ENCODE peak calls at places on chromosomes 6 and 20, in seven cellular contexts. One of them, this sample, is unnamed.

GRCh38 chr20:13809855-13810254 is 25.0 kb downstream of the NDUFAF5 start:
- DNase-seq in H9: no peak
- DNase-seq in H1: no peak
- DNase-seq in neuronal stem cell: no peak
- DNase-seq in IMR-90: no peak
- DNase-seq in trophoblast cell: no peak
- DNase-seq in mesenchymal stem cell: no peak
- DNase-seq in this sample: no peak

GRCh38 chr6:131510094-131510493 is 62.9 kb upstream of the ARG1 start:
- DNase-seq in H9: peak
- DNase-seq in H1: no peak
- DNase-seq in neuronal stem cell: no peak
- DNase-seq in IMR-90: no peak
- DNase-seq in trophoblast cell: no peak
- DNase-seq in mesenchymal stem cell: no peak
- DNase-seq in this sample: peak

GRCh38 chr20:50224553-50225255 is 34.1 kb downstream of the CEBPB start:
- DNase-seq in H9: no peak
- DNase-seq in H1: no peak
- DNase-seq in neuronal stem cell: no peak
- DNase-seq in IMR-90: peak
- DNase-seq in trophoblast cell: peak
- DNase-seq in mesenchymal stem cell: peak
- DNase-seq in this sample: peak

GRCh38 chr6:28737750-28738395 is 185.9 kb downstream of the TRIM27 start:
- DNase-seq in H9: peak
- DNase-seq in H1: no peak
- DNase-seq in neuronal stem cell: no peak
- DNase-seq in IMR-90: no peak
- DNase-seq in trophoblast cell: peak
- DNase-seq in mesenchymal stem cell: no peak
- DNase-seq in this sample: peak

GRCh38 chr20:18628330-18628941 is 40.6 kb downstream of the DTD1 start:
- DNase-seq in H9: peak
- DNase-seq in H1: peak
- DNase-seq in neuronal stem cell: no peak
- DNase-seq in IMR-90: no peak
- DNase-seq in trophoblast cell: peak
- DNase-seq in mesenchymal stem cell: no peak
- DNase-seq in this sample: peak

GRCh38 chr6:121811106-121811505 is 375.7 kb downstream of the GJA1 start:
- DNase-seq in H9: no peak
- DNase-seq in H1: no peak
- DNase-seq in neuronal stem cell: peak
- DNase-seq in IMR-90: no peak
- DNase-seq in trophoblast cell: no peak
- DNase-seq in mesenchymal stem cell: no peak
- DNase-seq in this sample: no peak

GRCh38 chr20:36214684-36215256 is 21.5 kb upstream of the AAR2 start:
- DNase-seq in H9: peak
- DNase-seq in H1: no peak
- DNase-seq in neuronal stem cell: no peak
- DNase-seq in IMR-90: peak
- DNase-seq in trophoblast cell: no peak
- DNase-seq in mesenchymal stem cell: peak
- DNase-seq in this sample: peak

GRCh38 chr20:36062799-36063198 is 91.7 kb upstream of the EPB41L1 start:
- DNase-seq in H9: no peak
- DNase-seq in H1: no peak
- DNase-seq in neuronal stem cell: no peak
- DNase-seq in IMR-90: no peak
- DNase-seq in trophoblast cell: peak
- DNase-seq in mesenchymal stem cell: peak
- DNase-seq in this sample: no peak

GRCh38 chr6:81487489-81487888 is 265.0 kb downstream of the TENT5A start:
- DNase-seq in H9: no peak
- DNase-seq in H1: no peak
- DNase-seq in neuronal stem cell: no peak
- DNase-seq in IMR-90: peak
- DNase-seq in trophoblast cell: no peak
- DNase-seq in mesenchymal stem cell: no peak
- DNase-seq in this sample: peak

GRCh38 chr20:44358776-44359175 is 3.3 kb downstream of the HNF4A start:
- DNase-seq in H9: no peak
- DNase-seq in H1: no peak
- DNase-seq in neuronal stem cell: no peak
- DNase-seq in IMR-90: no peak
- DNase-seq in trophoblast cell: no peak
- DNase-seq in mesenchymal stem cell: no peak
- DNase-seq in this sample: no peak

GRCh38 chr6:169112483-169113320 is 140.9 kb downstream of the THBS2 start:
- DNase-seq in H9: peak
- DNase-seq in H1: no peak
- DNase-seq in neuronal stem cell: no peak
- DNase-seq in IMR-90: no peak
- DNase-seq in trophoblast cell: no peak
- DNase-seq in mesenchymal stem cell: no peak
- DNase-seq in this sample: peak

GRCh38 chr20:47055699-47056369 is 161.2 kb downstream of the EYA2 start:
- DNase-seq in H9: no peak
- DNase-seq in H1: no peak
- DNase-seq in neuronal stem cell: no peak
- DNase-seq in IMR-90: peak
- DNase-seq in trophoblast cell: no peak
- DNase-seq in mesenchymal stem cell: no peak
- DNase-seq in this sample: no peak

GRCh38 chr20:30503992-30504570 is 753.4 kb upstream of the DEFB115 start:
- DNase-seq in H9: no peak
- DNase-seq in H1: no peak
- DNase-seq in neuronal stem cell: no peak
- DNase-seq in IMR-90: no peak
- DNase-seq in trophoblast cell: no peak
- DNase-seq in mesenchymal stem cell: no peak
- DNase-seq in this sample: no peak

GRCh38 chr6:162050579-162050978 is 677.0 kb downstream of the PRKN start:
- DNase-seq in H9: no peak
- DNase-seq in H1: no peak
- DNase-seq in neuronal stem cell: no peak
- DNase-seq in IMR-90: no peak
- DNase-seq in trophoblast cell: no peak
- DNase-seq in mesenchymal stem cell: no peak
- DNase-seq in this sample: no peak

GRCh38 chr6:125910518-125910917 is 46.1 kb upstream of the HINT3 start:
- DNase-seq in H9: no peak
- DNase-seq in H1: no peak
- DNase-seq in neuronal stem cell: no peak
- DNase-seq in IMR-90: peak
- DNase-seq in trophoblast cell: no peak
- DNase-seq in mesenchymal stem cell: peak
- DNase-seq in this sample: no peak

GRCh38 chr6:44512868-44513641 is 125.5 kb downstream of the CDC5L start:
- DNase-seq in H9: peak
- DNase-seq in H1: peak
- DNase-seq in neuronal stem cell: no peak
- DNase-seq in IMR-90: no peak
- DNase-seq in trophoblast cell: no peak
- DNase-seq in mesenchymal stem cell: no peak
- DNase-seq in this sample: no peak

GRCh38 chr20:6818033-6818808 is 50.7 kb downstream of the BMP2 start:
- DNase-seq in H9: peak
- DNase-seq in H1: no peak
- DNase-seq in neuronal stem cell: no peak
- DNase-seq in IMR-90: no peak
- DNase-seq in trophoblast cell: no peak
- DNase-seq in mesenchymal stem cell: no peak
- DNase-seq in this sample: peak

GRCh38 chr20:54476336-54476928 is 1.0 kb downstream of the DOK5 start:
- DNase-seq in H9: no peak
- DNase-seq in H1: no peak
- DNase-seq in neuronal stem cell: no peak
- DNase-seq in IMR-90: no peak
- DNase-seq in trophoblast cell: no peak
- DNase-seq in mesenchymal stem cell: no peak
- DNase-seq in this sample: peak

GRCh38 chr20:40584128-40584819 is 104.8 kb downstream of the MAFB start:
- DNase-seq in H9: no peak
- DNase-seq in H1: no peak
- DNase-seq in neuronal stem cell: no peak
- DNase-seq in IMR-90: no peak
- DNase-seq in trophoblast cell: no peak
- DNase-seq in mesenchymal stem cell: no peak
- DNase-seq in this sample: peak

GRCh38 chr20:18005990-18006364 is 37.2 kb downstream of the MGME1 start:
- DNase-seq in H9: no peak
- DNase-seq in H1: no peak
- DNase-seq in neuronal stem cell: no peak
- DNase-seq in IMR-90: no peak
- DNase-seq in trophoblast cell: no peak
- DNase-seq in mesenchymal stem cell: peak
- DNase-seq in this sample: no peak

GRCh38 chr6:31907158-31907813 is 5.4 kb upstream of the ZBTB12 start:
- DNase-seq in H9: no peak
- DNase-seq in H1: no peak
- DNase-seq in neuronal stem cell: no peak
- DNase-seq in IMR-90: peak
- DNase-seq in trophoblast cell: no peak
- DNase-seq in mesenchymal stem cell: peak
- DNase-seq in this sample: no peak

GRCh38 chr20:53208110-53208908 is 236.2 kb downstream of the TSHZ2 start:
- DNase-seq in H9: peak
- DNase-seq in H1: peak
- DNase-seq in neuronal stem cell: peak
- DNase-seq in IMR-90: no peak
- DNase-seq in trophoblast cell: no peak
- DNase-seq in mesenchymal stem cell: no peak
- DNase-seq in this sample: peak

GRCh38 chr6:64217721-64218603 is 582.4 kb downstream of the PHF3 start:
- DNase-seq in H9: no peak
- DNase-seq in H1: no peak
- DNase-seq in neuronal stem cell: no peak
- DNase-seq in IMR-90: peak
- DNase-seq in trophoblast cell: no peak
- DNase-seq in mesenchymal stem cell: peak
- DNase-seq in this sample: peak

GRCh38 chr20:10863337-10864060 is 189.7 kb upstream of the JAG1 start:
- DNase-seq in H9: no peak
- DNase-seq in H1: no peak
- DNase-seq in neuronal stem cell: no peak
- DNase-seq in IMR-90: peak
- DNase-seq in trophoblast cell: no peak
- DNase-seq in mesenchymal stem cell: peak
- DNase-seq in this sample: peak

GRCh38 chr20:61678437-61678836 is 387.2 kb downstream of the TAF4 start:
- DNase-seq in H9: no peak
- DNase-seq in H1: no peak
- DNase-seq in neuronal stem cell: no peak
- DNase-seq in IMR-90: no peak
- DNase-seq in trophoblast cell: no peak
- DNase-seq in mesenchymal stem cell: no peak
- DNase-seq in this sample: no peak

GRCh38 chr20:35979528-35979927 is 11.1 kb downstream of the CNBD2 start:
- DNase-seq in H9: no peak
- DNase-seq in H1: no peak
- DNase-seq in neuronal stem cell: no peak
- DNase-seq in IMR-90: no peak
- DNase-seq in trophoblast cell: no peak
- DNase-seq in mesenchymal stem cell: no peak
- DNase-seq in this sample: no peak

GRCh38 chr6:110239516-110240265 is 59.5 kb downstream of the CDC40 start:
- DNase-seq in H9: no peak
- DNase-seq in H1: no peak
- DNase-seq in neuronal stem cell: peak
- DNase-seq in IMR-90: no peak
- DNase-seq in trophoblast cell: no peak
- DNase-seq in mesenchymal stem cell: no peak
- DNase-seq in this sample: no peak

GRCh38 chr6:18501313-18502013 is 114.3 kb downstream of the RNF144B start:
- DNase-seq in H9: no peak
- DNase-seq in H1: no peak
- DNase-seq in neuronal stem cell: no peak
- DNase-seq in IMR-90: peak
- DNase-seq in trophoblast cell: peak
- DNase-seq in mesenchymal stem cell: peak
- DNase-seq in this sample: no peak

GRCh38 chr6:41162687-41163418 is at the start of gene TREM2:
- DNase-seq in H9: no peak
- DNase-seq in H1: peak
- DNase-seq in neuronal stem cell: no peak
- DNase-seq in IMR-90: no peak
- DNase-seq in trophoblast cell: no peak
- DNase-seq in mesenchymal stem cell: no peak
- DNase-seq in this sample: no peak
- H3K23ac ChIP-seq in H9: no peak
- H3K23ac ChIP-seq in H1: no peak
- H3K23ac ChIP-seq in neuronal stem cell: no peak
- H3K23ac ChIP-seq in IMR-90: no peak
- H3K23ac ChIP-seq in trophoblast cell: no peak
- H3K23ac ChIP-seq in mesenchymal stem cell: no peak
- H3K23ac ChIP-seq in this sample: no peak

DNA sequence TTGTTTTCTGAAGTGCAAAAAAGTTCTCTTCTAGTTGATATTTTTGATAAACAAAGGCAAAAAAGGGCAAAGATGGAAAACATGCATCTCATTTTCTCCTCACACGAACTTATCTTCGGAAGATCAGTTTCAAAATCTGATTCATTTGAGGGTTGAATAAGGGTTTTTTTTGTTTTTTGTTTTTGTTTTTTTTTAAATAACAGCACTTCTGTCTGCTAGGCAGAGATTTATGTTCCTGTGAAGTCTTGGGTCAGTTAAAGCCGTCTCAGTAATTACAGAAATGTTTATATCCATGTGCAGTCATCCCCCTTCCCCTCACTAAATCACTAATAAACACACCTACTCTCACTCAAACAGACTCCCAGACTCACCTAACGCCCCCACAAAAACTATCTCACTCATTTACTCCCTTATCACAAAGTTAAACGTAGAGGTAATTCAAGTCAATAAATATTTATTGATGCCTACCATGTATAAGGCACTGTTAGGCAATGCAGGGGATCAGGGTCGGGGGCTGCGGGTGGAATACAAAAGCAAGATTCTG is 214.2 kb upstream of the SUPT3H start:
- DNase-seq in H9: no peak
- DNase-seq in H1: peak
- DNase-seq in neuronal stem cell: no peak
- DNase-seq in IMR-90: no peak
- DNase-seq in trophoblast cell: no peak
- DNase-seq in mesenchymal stem cell: peak
- DNase-seq in this sample: no peak
- H3K23ac ChIP-seq in H9: no peak
- H3K23ac ChIP-seq in H1: no peak
- H3K23ac ChIP-seq in neuronal stem cell: no peak
- H3K23ac ChIP-seq in IMR-90: no peak
- H3K23ac ChIP-seq in trophoblast cell: no peak
- H3K23ac ChIP-seq in mesenchymal stem cell: no peak
- H3K23ac ChIP-seq in this sample: no peak

GRCh38 chr6:33185654-33186187 is 6.5 kb downstream of the COL11A2 start:
- DNase-seq in H9: no peak
- DNase-seq in H1: no peak
- DNase-seq in neuronal stem cell: no peak
- DNase-seq in IMR-90: no peak
- DNase-seq in trophoblast cell: no peak
- DNase-seq in mesenchymal stem cell: no peak
- DNase-seq in this sample: no peak
- H3K23ac ChIP-seq in H9: no peak
- H3K23ac ChIP-seq in H1: no peak
- H3K23ac ChIP-seq in neuronal stem cell: peak
- H3K23ac ChIP-seq in IMR-90: no peak
- H3K23ac ChIP-seq in trophoblast cell: no peak
- H3K23ac ChIP-seq in mesenchymal stem cell: no peak
- H3K23ac ChIP-seq in this sample: no peak

GRCh38 chr6:55977959-55978358 is 102.6 kb upstream of the BMP5 start:
- DNase-seq in H9: no peak
- DNase-seq in H1: no peak
- DNase-seq in neuronal stem cell: no peak
- DNase-seq in IMR-90: no peak
- DNase-seq in trophoblast cell: no peak
- DNase-seq in mesenchymal stem cell: no peak
- DNase-seq in this sample: no peak
- H3K23ac ChIP-seq in H9: no peak
- H3K23ac ChIP-seq in H1: no peak
- H3K23ac ChIP-seq in neuronal stem cell: no peak
- H3K23ac ChIP-seq in IMR-90: no peak
- H3K23ac ChIP-seq in trophoblast cell: no peak
- H3K23ac ChIP-seq in mesenchymal stem cell: no peak
- H3K23ac ChIP-seq in this sample: no peak